ENCODE peak calls at places on chromosomes 3 and 15, in six cellular contexts. Q is activated CD8-positive, alpha-beta memory T cell treated with anti-CD3 and anti-CD28 coated beads for 4 hours; U is activated CD8-positive, alpha-beta T cell treated with anti-CD3 and anti-CD28 coated beads for 36 hours; A is adipocyte; M is GM23338; L is fibroblast of the aortic adventitia. R is an unnamed sample.

GRCh38 chr3:99901200-99901926 is 83.7 kb downstream of the CMSS1 start:
- DNase-seq in Q (no peak), U (no peak), A (peak), M (no peak), L (peak), R (peak)

GRCh38 chr3:4584537-4585249 is 91.5 kb downstream of the ITPR1 start:
- DNase-seq in Q (no peak), U (peak), A (no peak), M (no peak), L (peak), R (peak)

GRCh38 chr3:123085293-123085949 is 18.6 kb downstream of the PDIA5 start:
- DNase-seq in Q (no peak), U (no peak), A (no peak), M (no peak), L (no peak), R (peak)

GRCh38 chr3:133466531-133467386 is 66.9 kb downstream of the BFSP2 start:
- DNase-seq in Q (no peak), U (no peak), A (no peak), M (no peak), L (no peak), R (no peak)

GRCh38 chr15:27828721-27829120 is 270.4 kb downstream of the OCA2 start:
- DNase-seq in Q (no peak), U (no peak), A (no peak), M (no peak), L (no peak), R (no peak)

GRCh38 chr3:12815719-12816118 is 19.2 kb downstream of the CAND2 start:
- DNase-seq in Q (no peak), U (no peak), A (no peak), M (peak), L (no peak), R (no peak)

GRCh38 chr3:169150874-169151273 is 512.6 kb downstream of the MECOM start:
- DNase-seq in Q (no peak), U (no peak), A (peak), M (no peak), L (peak), R (no peak)

GRCh38 chr15:62482715-62483429 is 317.8 kb upstream of the C2CD4B start:
- DNase-seq in Q (no peak), U (peak), A (peak), M (peak), L (no peak), R (no peak)

GRCh38 chr3:81947359-81947758 is 185.9 kb upstream of the GBE1 start:
- DNase-seq in Q (no peak), U (no peak), A (no peak), M (no peak), L (no peak), R (no peak)

GRCh38 chr15:73685561-73685960 is 1.4 kb downstream of the CD276 start:
- DNase-seq in Q (no peak), U (no peak), A (peak), M (no peak), L (no peak), R (peak)

GRCh38 chr15:43168192-43169107 is 16.8 kb upstream of the CCNDBP1 start:
- DNase-seq in Q (no peak), U (no peak), A (no peak), M (peak), L (peak), R (no peak)

GRCh38 chr15:66482539-66482938 is 15.0 kb downstream of the SNAPC5 start:
- DNase-seq in Q (no peak), U (no peak), A (no peak), M (no peak), L (no peak), R (no peak)

GRCh38 chr3:125262155-125262554 is 49.6 kb upstream of the SLC12A8 start:
- DNase-seq in Q (no peak), U (no peak), A (peak), M (no peak), L (peak), R (peak)

GRCh38 chr3:187336322-187336721 is 31.9 kb upstream of the RTP4 start:
- DNase-seq in Q (no peak), U (no peak), A (no peak), M (no peak), L (no peak), R (no peak)

GRCh38 chr15:94596707-94597106 is 365.3 kb downstream of the MCTP2 start:
- DNase-seq in Q (no peak), U (no peak), A (no peak), M (no peak), L (no peak), R (no peak)

GRCh38 chr3:158532099-158532734 is 38.8 kb upstream of the MLF1 start:
- DNase-seq in Q (no peak), U (peak), A (peak), M (peak), L (peak), R (peak)

GRCh38 chr3:77179762-77180161 is 139.9 kb downstream of the ROBO2 start:
- DNase-seq in Q (no peak), U (no peak), A (no peak), M (peak), L (no peak), R (no peak)

GRCh38 chr3:108441081-108441507 is 69.3 kb downstream of the MYH15 start:
- DNase-seq in Q (no peak), U (no peak), A (no peak), M (peak), L (peak), R (no peak)

R was measured in fibroblast of villous mesenchyme.